ENCODE peak calls at places on chromosomes 16 and 17, in ten cellular contexts. C is K562, K is spleen, P is stomach, R is prostate gland, X is GM12892, V is GM12891, F is breast epithelium, J is sigmoid colon, O is GM12878. S is an unnamed sample.

GRCh38 chr16:78605548-78606097 is 506.2 kb downstream of the WWOX start:
- DNase-seq in C (no peak), K (no peak), P (no peak), R (no peak), X (no peak), V (no peak), F (no peak), J (no peak), O (no peak), S (no peak)

GRCh38 chr16:27321013-27321960 is 7.5 kb downstream of the IL4R start:
- DNase-seq in C (no peak), K (peak), P (no peak), R (no peak), X (no peak), V (no peak), F (no peak), J (peak), O (no peak), S (no peak)

GRCh38 chr17:63832455-63832854 is 5.0 kb upstream of the FTSJ3 start:
- DNase-seq in C (no peak), K (no peak), P (no peak), R (no peak), X (no peak), V (no peak), F (no peak), J (no peak), O (no peak), S (no peak)

GRCh38 chr17:21020622-21021021 is 22.2 kb downstream of the USP22 start:
- DNase-seq in C (no peak), K (no peak), P (no peak), R (no peak), X (no peak), V (no peak), F (no peak), J (peak), O (no peak), S (no peak)

GRCh38 chr16:68486671-68487495 is 38.6 kb upstream of the SMPD3 start:
- DNase-seq in C (no peak), K (no peak), P (no peak), R (no peak), X (no peak), V (no peak), F (no peak), J (no peak), O (no peak), S (peak)

GRCh38 chr17:58865301-58865700 is 109.6 kb downstream of the PPM1E start:
- DNase-seq in C (no peak), K (no peak), P (no peak), R (no peak), X (no peak), V (no peak), F (no peak), J (no peak), O (no peak), S (no peak)

GRCh38 chr17:76927577-76927976 is 59.4 kb downstream of the MGAT5B start:
- DNase-seq in C (no peak), K (no peak), P (no peak), R (no peak), X (no peak), V (no peak), F (no peak), J (no peak), O (no peak), S (no peak)

GRCh38 chr16:56108724-56109123 is 82.6 kb upstream of the GNAO1 start:
- DNase-seq in C (no peak), K (no peak), P (no peak), R (no peak), X (no peak), V (no peak), F (no peak), J (no peak), O (no peak), S (no peak)

GRCh38 chr16:66574081-66574480 is 5.2 kb upstream of the CMTM2 start:
- DNase-seq in C (no peak), K (no peak), P (no peak), R (no peak), X (no peak), V (no peak), F (no peak), J (no peak), O (no peak), S (no peak)

GRCh38 chr17:72535346-72535745 is 414.5 kb downstream of the SOX9 start:
- DNase-seq in C (no peak), K (no peak), P (no peak), R (no peak), X (no peak), V (no peak), F (no peak), J (no peak), O (no peak), S (no peak)

GRCh38 chr16:79639576-79640311 is 39.2 kb upstream of the MAF start:
- DNase-seq in C (no peak), K (no peak), P (peak), R (peak), X (no peak), V (no peak), F (no peak), J (no peak), O (no peak), S (no peak)

GRCh38 chr16:86959182-86959651 is 358.0 kb downstream of the C16orf95 start:
- DNase-seq in C (no peak), K (no peak), P (no peak), R (no peak), X (no peak), V (no peak), F (no peak), J (peak), O (no peak), S (no peak)

GRCh38 chr17:17043668-17044226 is 1.5 kb downstream of the MPRIP start:
- DNase-seq in C (no peak), K (no peak), P (peak), R (no peak), X (no peak), V (no peak), F (peak), J (no peak), O (no peak), S (peak)

GRCh38 chr17:53420035-53420641 is 402.6 kb upstream of the KIF2B start:
- DNase-seq in C (no peak), K (no peak), P (no peak), R (no peak), X (no peak), V (no peak), F (no peak), J (no peak), O (no peak), S (no peak)

GRCh38 chr16:84446086-84446485 is 58.4 kb downstream of the MEAK7 start:
- DNase-seq in C (no peak), K (no peak), P (no peak), R (no peak), X (no peak), V (no peak), F (no peak), J (no peak), O (no peak), S (no peak)

DNA sequence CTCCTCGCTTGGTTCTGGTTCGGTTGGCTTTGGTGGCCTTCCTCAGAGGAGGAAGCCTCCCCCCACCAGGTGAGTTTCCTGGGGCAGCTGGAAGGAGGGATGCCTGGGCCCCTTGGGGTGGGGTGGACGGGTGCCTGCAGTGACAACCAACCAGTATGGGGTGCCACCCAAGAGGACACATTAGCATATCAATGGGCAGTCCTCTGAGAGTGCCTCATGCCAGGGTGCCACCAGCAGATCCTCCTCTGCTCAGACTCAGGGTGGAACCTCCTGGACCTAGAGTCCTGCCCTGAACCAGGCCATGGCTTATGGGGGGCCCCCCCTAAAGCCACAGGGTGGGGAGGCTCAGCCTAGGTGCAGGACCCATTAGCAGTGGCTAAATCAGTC is 2.7 kb downstream of the PPP1R1B start:
- DNase-seq in C (no peak), K (no peak), P (no peak), R (no peak), X (no peak), V (no peak), F (no peak), J (no peak), O (no peak), S (no peak)
- TF ChIP-seq POLR2A in C (no peak), K (no peak), P (no peak), R (no peak), X (no peak), V (no peak), F (no peak), J (no peak), O (no peak), S (no peak)

GRCh38 chr17:68835061-68835460 is 120.1 kb downstream of the ABCA8 start:
- DNase-seq in C (no peak), K (no peak), P (no peak), R (no peak), X (no peak), V (no peak), F (no peak), J (no peak), O (no peak), S (peak)
- TF ChIP-seq POLR2AphosphoS5 in C (no peak), K (no peak), P (no peak), R (peak), X (no peak), V (no peak), F (no peak), J (no peak), O (no peak), S (no peak)

DNA sequence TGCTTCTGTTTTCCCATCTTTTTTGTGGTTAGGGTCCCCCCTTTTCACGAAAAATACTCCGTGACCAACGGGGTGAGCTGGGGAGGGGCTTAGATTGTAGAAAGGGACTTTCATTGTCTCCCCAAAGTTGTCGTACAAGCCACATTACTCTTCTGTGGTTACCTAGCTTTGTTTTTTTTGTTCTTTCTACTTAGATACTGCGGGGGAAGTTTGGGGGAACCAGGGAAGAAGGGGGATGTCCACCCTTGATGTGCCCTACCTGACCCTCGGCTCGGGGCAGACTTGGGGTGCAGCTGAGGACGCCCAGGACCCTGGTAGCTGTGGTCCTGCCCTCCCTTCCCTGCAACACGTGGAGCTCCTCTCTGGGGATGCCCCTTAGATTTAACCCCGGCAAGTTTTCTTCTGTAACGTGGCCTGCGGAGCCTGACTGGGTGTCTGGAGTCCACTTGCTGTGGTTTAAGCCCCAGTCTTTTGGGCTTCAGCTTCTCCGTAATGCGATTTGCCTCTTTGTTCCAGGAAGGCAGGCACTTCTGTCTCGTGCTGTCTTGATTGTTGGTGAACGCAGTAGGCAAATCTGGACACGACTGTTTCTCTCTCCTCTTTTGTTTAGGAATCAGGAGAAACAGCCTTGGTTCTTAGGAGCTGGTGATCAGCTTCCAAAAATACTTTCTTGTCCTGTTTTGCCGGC is 895 bp downstream of the ABCC1 start:
- DNase-seq in C (peak), K (no peak), P (peak), R (peak), X (peak), V (no peak), F (no peak), J (peak), O (no peak), S (peak)
- TF ChIP-seq POLR2A in C (no peak), K (no peak), P (no peak), R (peak), X (no peak), V (no peak), F (no peak), J (no peak), O (peak), S (peak)

DNA sequence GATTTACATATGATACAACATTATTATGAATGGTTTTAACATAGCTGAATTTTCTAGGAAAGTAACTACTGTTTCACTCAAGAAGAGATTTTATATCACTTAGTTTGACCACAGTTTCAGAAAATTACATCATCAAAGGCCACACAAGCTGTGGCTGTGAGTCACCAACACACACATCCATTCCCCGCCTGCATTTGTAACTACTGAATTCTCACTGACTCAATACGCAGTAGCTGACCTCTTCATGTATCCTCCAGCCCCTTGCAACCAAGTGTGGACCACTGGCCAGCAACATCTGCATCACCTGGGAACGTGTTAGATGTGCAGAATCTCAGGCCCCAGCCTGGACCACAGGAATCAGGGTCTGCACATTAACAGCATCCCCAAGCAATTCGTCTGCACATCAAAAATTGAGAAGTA is 197.6 kb downstream of the XYLT1 start:
- DNase-seq in C (no peak), K (no peak), P (no peak), R (no peak), X (no peak), V (no peak), F (no peak), J (no peak), O (no peak), S (no peak)
- TF ChIP-seq POLR2AphosphoS5 in C (no peak), K (no peak), P (peak), R (no peak), X (no peak), V (no peak), F (no peak), J (no peak), O (no peak), S (no peak)

GRCh38 chr16:29712770-29713169 is 33.0 kb downstream of the C16orf54 start:
- DNase-seq in C (no peak), K (no peak), P (no peak), R (no peak), X (no peak), V (no peak), F (no peak), J (no peak), O (no peak), S (no peak)

GRCh38 chr16:29719063-29719462 is 26.7 kb downstream of the C16orf54 start:
- DNase-seq in C (no peak), K (no peak), P (no peak), R (no peak), X (no peak), V (no peak), F (no peak), J (no peak), O (no peak), S (no peak)

GRCh38 chr16:29714396-29714795 is 31.4 kb downstream of the C16orf54 start:
- DNase-seq in C (no peak), K (no peak), P (no peak), R (no peak), X (no peak), V (no peak), F (no peak), J (no peak), O (no peak), S (no peak)

GRCh38 chr16:29717113-29717512 is 28.7 kb downstream of the C16orf54 start:
- DNase-seq in C (no peak), K (peak), P (no peak), R (no peak), X (no peak), V (no peak), F (no peak), J (no peak), O (no peak), S (no peak)

GRCh38 chr16:29714972-29715371 is 30.8 kb downstream of the C16orf54 start:
- DNase-seq in C (no peak), K (no peak), P (no peak), R (no peak), X (no peak), V (no peak), F (no peak), J (no peak), O (no peak), S (no peak)
- TF ChIP-seq POLR2A in C (no peak), K (no peak), P (no peak), R (no peak), X (no peak), V (no peak), F (no peak), J (no peak), O (no peak), S (no peak)

DNA sequence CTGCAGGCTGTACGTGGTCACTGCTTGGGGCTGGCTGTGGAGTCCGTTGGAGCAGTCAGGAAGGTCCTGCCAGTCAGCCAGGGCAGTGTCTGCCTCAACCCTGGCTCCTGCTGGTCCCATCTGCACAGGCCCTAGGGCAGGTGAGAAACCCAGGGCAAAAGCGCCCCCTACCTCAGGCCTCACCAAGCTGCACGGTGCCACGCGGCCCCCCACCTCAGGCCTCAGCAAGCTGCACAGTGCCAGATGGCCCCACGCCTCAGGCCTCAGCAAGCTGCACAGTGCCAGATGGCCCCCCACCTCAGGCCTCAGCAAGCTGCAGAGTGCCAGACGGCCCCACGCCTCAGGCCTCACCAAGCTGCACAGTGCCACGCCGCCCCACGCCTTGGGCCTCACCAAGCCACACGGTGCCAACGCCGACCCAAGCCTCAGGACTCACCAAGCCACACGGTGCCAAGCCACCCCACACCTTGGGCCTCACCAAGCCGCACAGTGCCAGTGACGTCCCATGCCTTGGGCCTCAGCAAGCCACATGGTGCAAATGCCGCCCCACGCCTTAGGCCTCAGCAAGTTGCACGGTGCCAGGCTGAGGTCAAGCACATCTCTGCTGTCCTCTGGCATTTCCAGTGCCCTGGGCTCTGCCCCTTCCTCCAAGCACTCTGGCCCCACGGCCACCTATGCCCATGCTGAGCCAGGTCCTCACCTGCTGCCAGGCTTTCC is 5.5 kb downstream of the TMEM204 start:
- DNase-seq in C (no peak), K (no peak), P (no peak), R (no peak), X (no peak), V (no peak), F (no peak), J (no peak), O (no peak), S (no peak)
- TF ChIP-seq POLR2AphosphoS5 in C (no peak), K (peak), P (no peak), R (no peak), X (no peak), V (no peak), F (no peak), J (no peak), O (no peak), S (no peak)

DNA sequence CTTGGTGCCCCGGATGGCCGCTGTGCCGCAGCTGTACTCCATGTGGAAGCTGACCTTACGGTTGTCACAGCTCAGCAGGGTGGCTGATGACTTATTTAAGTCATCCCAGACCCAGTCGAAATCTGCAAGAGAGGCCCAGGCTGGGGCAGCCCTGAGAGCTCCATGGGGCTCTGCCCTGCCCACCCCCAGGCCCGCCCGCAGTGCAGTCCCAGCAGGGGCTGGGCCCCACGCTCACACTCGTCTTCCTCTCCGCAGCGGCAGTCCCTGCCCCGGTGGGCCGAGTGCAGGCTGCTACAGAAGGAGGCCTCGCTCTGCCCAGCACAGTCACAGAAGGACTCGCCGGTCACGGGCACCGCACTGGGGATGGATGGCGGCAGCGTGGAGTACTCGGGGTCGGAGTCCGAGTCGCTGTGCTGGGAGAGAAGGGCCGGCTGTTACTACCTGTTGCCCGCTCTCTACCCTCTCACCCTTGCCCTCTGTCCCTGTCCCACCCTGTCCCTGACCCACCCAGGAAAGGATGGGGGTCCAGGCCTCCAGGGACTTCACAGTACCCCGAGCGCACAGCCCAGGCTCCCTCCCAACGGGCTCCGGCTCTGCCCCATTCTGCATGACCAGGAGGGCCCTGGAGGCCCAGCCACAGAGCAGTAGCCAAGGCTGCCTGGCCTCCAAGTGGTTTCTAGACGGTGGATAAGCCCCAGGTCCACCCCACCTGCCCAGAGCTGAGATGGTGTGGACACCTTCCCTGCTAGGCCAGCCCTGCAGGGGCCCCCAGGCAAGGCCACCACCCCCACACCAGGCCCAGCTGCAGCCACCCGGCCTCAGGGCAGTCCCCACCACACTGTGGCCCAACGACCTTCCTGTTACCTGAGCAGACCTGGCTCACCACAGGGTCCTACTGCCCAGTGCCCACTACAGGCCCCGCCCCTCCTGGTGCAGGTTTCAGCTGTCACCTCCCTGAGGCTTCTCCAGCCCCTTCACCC is 3.9 kb downstream of the SPSB3 start:
- DNase-seq in C (no peak), K (peak), P (no peak), R (no peak), X (no peak), V (no peak), F (no peak), J (no peak), O (no peak), S (no peak)
- TF ChIP-seq POLR2A in C (peak), K (no peak), P (no peak), R (no peak), X (no peak), V (peak), F (no peak), J (no peak), O (peak), S (peak)

S was measured in endothelial cell of umbilical vein.